ENCODE peak calls at places on chromosomes 6 and 20, in eight cellular contexts. One of them, this sample, is unnamed.

GRCh38 chr6:119602215-119603178 is 252.9 kb upstream of the MAN1A1 start:
- DNase-seq in astrocyte of the cerebellum: no peak
- DNase-seq in fibroblast of pulmonary artery: peak
- DNase-seq in BJ: no peak
- DNase-seq in brain microvascular endothelial cell: no peak
- DNase-seq in GM06990: no peak
- DNase-seq in lower leg skin: no peak
- DNase-seq in bronchial epithelial cell: peak
- DNase-seq in this sample: peak

GRCh38 chr6:169427856-169428255 is 174.2 kb upstream of the THBS2 start:
- DNase-seq in fibroblast of pulmonary artery: peak
- DNase-seq in lower leg skin: no peak
- DNase-seq in astrocyte of the cerebellum: no peak
- DNase-seq in bronchial epithelial cell: peak
- DNase-seq in BJ: no peak
- DNase-seq in brain microvascular endothelial cell: peak
- DNase-seq in GM06990: no peak
- DNase-seq in this sample: peak

GRCh38 chr20:57387945-57388351 is 3.2 kb upstream of the RBM38 start:
- DNase-seq in fibroblast of pulmonary artery: no peak
- DNase-seq in GM06990: no peak
- DNase-seq in lower leg skin: peak
- DNase-seq in brain microvascular endothelial cell: no peak
- DNase-seq in BJ: no peak
- DNase-seq in bronchial epithelial cell: no peak
- DNase-seq in astrocyte of the cerebellum: no peak
- DNase-seq in this sample: no peak

GRCh38 chr6:133835901-133836300 is 53.0 kb upstream of the TCF21 start:
- DNase-seq in bronchial epithelial cell: no peak
- DNase-seq in astrocyte of the cerebellum: no peak
- DNase-seq in GM06990: no peak
- DNase-seq in lower leg skin: no peak
- DNase-seq in BJ: no peak
- DNase-seq in fibroblast of pulmonary artery: peak
- DNase-seq in brain microvascular endothelial cell: peak
- DNase-seq in this sample: peak

GRCh38 chr20:62359491-62360121 is 7.5 kb downstream of the LAMA5 start:
- DNase-seq in lower leg skin: peak
- DNase-seq in fibroblast of pulmonary artery: peak
- DNase-seq in BJ: no peak
- DNase-seq in GM06990: no peak
- DNase-seq in brain microvascular endothelial cell: peak
- DNase-seq in bronchial epithelial cell: no peak
- DNase-seq in astrocyte of the cerebellum: no peak
- DNase-seq in this sample: peak

GRCh38 chr6:43267619-43268347 is 24.5 kb downstream of the TTBK1 start:
- DNase-seq in bronchial epithelial cell: no peak
- DNase-seq in GM06990: no peak
- DNase-seq in lower leg skin: no peak
- DNase-seq in astrocyte of the cerebellum: no peak
- DNase-seq in brain microvascular endothelial cell: no peak
- DNase-seq in fibroblast of pulmonary artery: no peak
- DNase-seq in BJ: no peak
- DNase-seq in this sample: no peak

GRCh38 chr20:7903429-7903828 is 36.8 kb downstream of the HAO1 start:
- DNase-seq in GM06990: no peak
- DNase-seq in astrocyte of the cerebellum: no peak
- DNase-seq in brain microvascular endothelial cell: no peak
- DNase-seq in BJ: no peak
- DNase-seq in lower leg skin: no peak
- DNase-seq in bronchial epithelial cell: no peak
- DNase-seq in fibroblast of pulmonary artery: no peak
- DNase-seq in this sample: no peak

GRCh38 chr20:54078296-54078695 is 7.9 kb upstream of the BCAS1 start:
- DNase-seq in bronchial epithelial cell: no peak
- DNase-seq in GM06990: no peak
- DNase-seq in fibroblast of pulmonary artery: no peak
- DNase-seq in lower leg skin: no peak
- DNase-seq in BJ: no peak
- DNase-seq in astrocyte of the cerebellum: no peak
- DNase-seq in brain microvascular endothelial cell: no peak
- DNase-seq in this sample: no peak

GRCh38 chr6:44534291-44534690 is 146.8 kb downstream of the CDC5L start:
- DNase-seq in BJ: no peak
- DNase-seq in astrocyte of the cerebellum: no peak
- DNase-seq in bronchial epithelial cell: peak
- DNase-seq in GM06990: no peak
- DNase-seq in brain microvascular endothelial cell: no peak
- DNase-seq in lower leg skin: peak
- DNase-seq in fibroblast of pulmonary artery: no peak
- DNase-seq in this sample: no peak

GRCh38 chr20:24782221-24782620 is 166.8 kb upstream of the CST7 start:
- DNase-seq in BJ: no peak
- DNase-seq in brain microvascular endothelial cell: no peak
- DNase-seq in bronchial epithelial cell: no peak
- DNase-seq in GM06990: no peak
- DNase-seq in lower leg skin: peak
- DNase-seq in fibroblast of pulmonary artery: no peak
- DNase-seq in astrocyte of the cerebellum: no peak
- DNase-seq in this sample: no peak

GRCh38 chr20:34907616-34908469 is 31.4 kb downstream of the ACSS2 start:
- DNase-seq in GM06990: no peak
- DNase-seq in fibroblast of pulmonary artery: peak
- DNase-seq in BJ: peak
- DNase-seq in astrocyte of the cerebellum: peak
- DNase-seq in lower leg skin: no peak
- DNase-seq in bronchial epithelial cell: peak
- DNase-seq in brain microvascular endothelial cell: peak
- DNase-seq in this sample: peak

GRCh38 chr20:17628101-17628841 is 53.8 kb downstream of the RRBP1 start:
- DNase-seq in brain microvascular endothelial cell: no peak
- DNase-seq in BJ: no peak
- DNase-seq in astrocyte of the cerebellum: no peak
- DNase-seq in GM06990: no peak
- DNase-seq in lower leg skin: no peak
- DNase-seq in bronchial epithelial cell: no peak
- DNase-seq in fibroblast of pulmonary artery: no peak
- DNase-seq in this sample: no peak

GRCh38 chr6:39079726-39080125 is 31.1 kb downstream of the GLP1R start:
- DNase-seq in bronchial epithelial cell: no peak
- DNase-seq in fibroblast of pulmonary artery: no peak
- DNase-seq in BJ: no peak
- DNase-seq in astrocyte of the cerebellum: no peak
- DNase-seq in lower leg skin: no peak
- DNase-seq in GM06990: no peak
- DNase-seq in brain microvascular endothelial cell: no peak
- DNase-seq in this sample: no peak

GRCh38 chr6:39080246-39080875 is 31.8 kb downstream of the GLP1R start:
- DNase-seq in brain microvascular endothelial cell: no peak
- DNase-seq in GM06990: no peak
- DNase-seq in lower leg skin: peak
- DNase-seq in fibroblast of pulmonary artery: no peak
- DNase-seq in astrocyte of the cerebellum: no peak
- DNase-seq in BJ: no peak
- DNase-seq in bronchial epithelial cell: no peak
- DNase-seq in this sample: no peak

GRCh38 chr6:39077882-39078594 is 29.5 kb downstream of the GLP1R start:
- DNase-seq in lower leg skin: peak
- DNase-seq in brain microvascular endothelial cell: no peak
- DNase-seq in BJ: no peak
- DNase-seq in fibroblast of pulmonary artery: no peak
- DNase-seq in astrocyte of the cerebellum: no peak
- DNase-seq in bronchial epithelial cell: no peak
- DNase-seq in GM06990: no peak
- DNase-seq in this sample: no peak

GRCh38 chr6:39078695-39079094 is 30.1 kb downstream of the GLP1R start:
- DNase-seq in lower leg skin: peak
- DNase-seq in fibroblast of pulmonary artery: no peak
- DNase-seq in GM06990: no peak
- DNase-seq in brain microvascular endothelial cell: no peak
- DNase-seq in BJ: no peak
- DNase-seq in astrocyte of the cerebellum: no peak
- DNase-seq in bronchial epithelial cell: no peak
- DNase-seq in this sample: no peak

DNA sequence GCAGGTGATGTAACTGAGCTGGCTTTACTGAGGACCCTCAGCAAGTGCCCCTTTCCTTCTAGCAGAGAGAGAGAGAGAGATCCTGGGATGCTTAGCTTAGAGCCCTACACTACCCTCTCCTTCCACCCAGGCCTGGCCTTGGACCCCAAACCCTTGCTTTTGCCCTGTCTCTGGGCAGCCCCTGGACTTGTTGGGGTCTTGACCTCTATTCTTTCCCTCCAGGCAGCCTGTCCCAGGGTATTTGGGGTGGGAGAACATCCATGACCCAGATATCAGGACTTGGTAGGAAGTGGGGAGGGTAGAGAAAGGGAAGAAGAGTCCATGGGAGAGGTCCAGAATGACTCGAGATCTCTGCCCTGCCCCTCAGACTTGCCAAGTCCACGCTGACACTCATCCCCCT is 30.6 kb downstream of the GLP1R start:
- DNase-seq in astrocyte of the cerebellum: no peak
- DNase-seq in brain microvascular endothelial cell: no peak
- DNase-seq in BJ: no peak
- DNase-seq in fibroblast of pulmonary artery: no peak
- DNase-seq in lower leg skin: peak
- DNase-seq in GM06990: no peak
- DNase-seq in bronchial epithelial cell: no peak
- DNase-seq in this sample: no peak
- H3K4me3 ChIP-seq in astrocyte of the cerebellum: no peak
- H3K4me3 ChIP-seq in brain microvascular endothelial cell: no peak
- H3K4me3 ChIP-seq in BJ: no peak
- H3K4me3 ChIP-seq in fibroblast of pulmonary artery: no peak
- H3K4me3 ChIP-seq in lower leg skin: no peak
- H3K4me3 ChIP-seq in GM06990: no peak
- H3K4me3 ChIP-seq in bronchial epithelial cell: no peak
- H3K4me3 ChIP-seq in this sample: no peak

DNA sequence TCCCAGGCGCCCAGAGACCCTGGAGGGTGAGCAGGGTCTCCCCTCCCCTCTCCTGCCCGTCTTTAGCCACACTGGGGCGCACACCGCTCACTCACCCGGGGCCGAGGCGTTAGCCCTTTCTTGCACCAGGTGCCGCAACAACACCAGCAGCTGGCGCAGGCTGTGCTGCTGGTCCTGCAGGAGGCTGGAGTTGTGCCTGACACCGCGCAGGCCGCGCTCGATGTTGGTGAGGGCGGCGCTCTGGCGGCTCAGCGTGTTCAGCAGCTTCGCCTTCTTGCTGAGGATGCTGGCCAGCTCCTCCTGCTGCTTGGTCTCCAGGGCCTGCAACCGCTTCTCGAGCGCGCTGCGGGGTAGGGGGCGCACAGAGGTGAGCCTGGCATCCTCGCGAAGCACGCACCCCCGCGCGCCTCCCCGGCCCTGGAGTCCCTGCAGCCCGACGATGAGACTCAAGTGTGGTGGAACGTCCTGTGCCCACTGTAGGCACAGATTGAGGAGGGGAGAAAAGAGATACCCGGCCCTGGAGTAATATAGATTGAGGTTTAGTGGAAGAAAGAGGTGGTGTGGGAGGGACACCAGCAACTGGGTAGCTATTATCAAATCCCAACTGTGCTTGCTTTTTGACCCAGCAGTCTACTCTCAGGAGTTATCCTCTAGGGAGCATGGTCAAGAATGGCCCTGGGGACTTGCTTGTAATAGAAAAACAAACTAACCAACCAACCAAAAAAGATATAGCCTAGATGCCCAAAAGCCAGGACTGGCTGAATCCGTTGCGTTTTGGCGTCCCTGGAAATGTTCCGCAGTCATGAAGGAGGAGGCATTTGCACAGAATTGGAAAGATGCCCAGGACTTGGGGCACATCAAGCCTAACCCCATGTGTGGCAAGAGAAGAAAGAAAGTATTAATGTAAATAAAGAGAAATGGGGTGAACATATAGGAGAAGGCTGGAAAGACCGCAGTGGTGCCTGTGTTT is 30.9 kb downstream of the ANGPT4 start:
- DNase-seq in bronchial epithelial cell: peak
- DNase-seq in astrocyte of the cerebellum: no peak
- DNase-seq in GM06990: no peak
- DNase-seq in BJ: no peak
- DNase-seq in brain microvascular endothelial cell: peak
- DNase-seq in fibroblast of pulmonary artery: peak
- DNase-seq in lower leg skin: peak
- DNase-seq in this sample: peak
- TF ChIP-seq CTCF in bronchial epithelial cell: peak
- TF ChIP-seq CTCF in astrocyte of the cerebellum: no peak
- TF ChIP-seq CTCF in GM06990: no peak
- TF ChIP-seq CTCF in BJ: no peak
- TF ChIP-seq CTCF in brain microvascular endothelial cell: peak
- TF ChIP-seq CTCF in fibroblast of pulmonary artery: no peak
- TF ChIP-seq CTCF in lower leg skin: no peak
- TF ChIP-seq CTCF in this sample: peak

GRCh38 chr20:46307999-46308257 is 370 bp downstream of the CDH22 start:
- DNase-seq in astrocyte of the cerebellum: no peak
- DNase-seq in lower leg skin: no peak
- DNase-seq in GM06990: no peak
- DNase-seq in BJ: no peak
- DNase-seq in bronchial epithelial cell: no peak
- DNase-seq in brain microvascular endothelial cell: no peak
- DNase-seq in fibroblast of pulmonary artery: no peak
- DNase-seq in this sample: no peak
- H3K4me3 ChIP-seq in astrocyte of the cerebellum: no peak
- H3K4me3 ChIP-seq in lower leg skin: peak
- H3K4me3 ChIP-seq in GM06990: no peak
- H3K4me3 ChIP-seq in BJ: no peak
- H3K4me3 ChIP-seq in bronchial epithelial cell: no peak
- H3K4me3 ChIP-seq in brain microvascular endothelial cell: no peak
- H3K4me3 ChIP-seq in fibroblast of pulmonary artery: no peak
- H3K4me3 ChIP-seq in this sample: no peak

GRCh38 chr6:65637289-65638046 is 69.6 kb downstream of the EYS start:
- DNase-seq in lower leg skin: no peak
- DNase-seq in bronchial epithelial cell: no peak
- DNase-seq in BJ: no peak
- DNase-seq in fibroblast of pulmonary artery: no peak
- DNase-seq in GM06990: no peak
- DNase-seq in brain microvascular endothelial cell: no peak
- DNase-seq in astrocyte of the cerebellum: no peak
- DNase-seq in this sample: no peak

GRCh38 chr6:65633516-65633915 is 73.5 kb downstream of the EYS start:
- DNase-seq in GM06990: no peak
- DNase-seq in lower leg skin: no peak
- DNase-seq in BJ: no peak
- DNase-seq in fibroblast of pulmonary artery: peak
- DNase-seq in bronchial epithelial cell: no peak
- DNase-seq in astrocyte of the cerebellum: peak
- DNase-seq in brain microvascular endothelial cell: no peak
- DNase-seq in this sample: no peak

GRCh38 chr6:65642776-65643175 is 64.2 kb downstream of the EYS start:
- DNase-seq in BJ: no peak
- DNase-seq in fibroblast of pulmonary artery: no peak
- DNase-seq in brain microvascular endothelial cell: no peak
- DNase-seq in astrocyte of the cerebellum: no peak
- DNase-seq in bronchial epithelial cell: no peak
- DNase-seq in lower leg skin: no peak
- DNase-seq in GM06990: no peak
- DNase-seq in this sample: no peak

GRCh38 chr6:65638047-65638831 is 68.8 kb downstream of the EYS start:
- DNase-seq in fibroblast of pulmonary artery: no peak
- DNase-seq in BJ: no peak
- DNase-seq in brain microvascular endothelial cell: no peak
- DNase-seq in lower leg skin: no peak
- DNase-seq in astrocyte of the cerebellum: no peak
- DNase-seq in GM06990: no peak
- DNase-seq in bronchial epithelial cell: no peak
- DNase-seq in this sample: no peak
- TF ChIP-seq CTCF in fibroblast of pulmonary artery: no peak
- TF ChIP-seq CTCF in BJ: no peak
- TF ChIP-seq CTCF in brain microvascular endothelial cell: peak
- TF ChIP-seq CTCF in lower leg skin: no peak
- TF ChIP-seq CTCF in astrocyte of the cerebellum: peak
- TF ChIP-seq CTCF in GM06990: no peak
- TF ChIP-seq CTCF in bronchial epithelial cell: no peak
- TF ChIP-seq CTCF in this sample: no peak

This sample was measured in astrocyte of the spinal cord.